ENCODE peak calls at places on chromosomes 1 and 21, in eight cellular contexts. One of them, this sample, is unnamed.

GRCh38 chr1:41547781-41548560 is 63.5 kb upstream of the EDN2 start:
- DNase-seq in kidney: no peak
- DNase-seq in left lung: no peak
- DNase-seq in ascending aorta: peak
- DNase-seq in A549: no peak
- DNase-seq in fibroblast of mammary gland: peak
- DNase-seq in heart right ventricle: no peak
- DNase-seq in stomach: no peak
- DNase-seq in this sample: no peak

GRCh38 chr1:12595839-12596821 is 21.9 kb downstream of the DHRS3 start:
- DNase-seq in kidney: peak
- DNase-seq in left lung: peak
- DNase-seq in ascending aorta: peak
- DNase-seq in A549: peak
- DNase-seq in fibroblast of mammary gland: peak
- DNase-seq in heart right ventricle: peak
- DNase-seq in stomach: peak
- DNase-seq in this sample: peak

GRCh38 chr1:183180634-183181056 is 5.4 kb upstream of the LAMC2 start:
- DNase-seq in kidney: peak
- DNase-seq in left lung: peak
- DNase-seq in ascending aorta: peak
- DNase-seq in A549: peak
- DNase-seq in fibroblast of mammary gland: peak
- DNase-seq in heart right ventricle: peak
- DNase-seq in stomach: no peak
- DNase-seq in this sample: peak

GRCh38 chr1:2233997-2234761 is 6.1 kb downstream of the SKI start:
- DNase-seq in kidney: peak
- DNase-seq in left lung: peak
- DNase-seq in ascending aorta: peak
- DNase-seq in A549: peak
- DNase-seq in fibroblast of mammary gland: peak
- DNase-seq in heart right ventricle: peak
- DNase-seq in stomach: peak
- DNase-seq in this sample: peak

GRCh38 chr1:71345491-71345890 is 264.7 kb upstream of the ZRANB2 start:
- DNase-seq in kidney: no peak
- DNase-seq in left lung: no peak
- DNase-seq in ascending aorta: no peak
- DNase-seq in A549: no peak
- DNase-seq in fibroblast of mammary gland: no peak
- DNase-seq in heart right ventricle: no peak
- DNase-seq in stomach: no peak
- DNase-seq in this sample: no peak

GRCh38 chr1:172002725-172003345 is 161.5 kb downstream of the DNM3 start:
- DNase-seq in kidney: no peak
- DNase-seq in left lung: no peak
- DNase-seq in ascending aorta: no peak
- DNase-seq in A549: peak
- DNase-seq in fibroblast of mammary gland: peak
- DNase-seq in heart right ventricle: no peak
- DNase-seq in stomach: no peak
- DNase-seq in this sample: peak

GRCh38 chr1:97378596-97378995 is 542.2 kb downstream of the DPYD start:
- DNase-seq in kidney: no peak
- DNase-seq in left lung: no peak
- DNase-seq in ascending aorta: no peak
- DNase-seq in A549: no peak
- DNase-seq in fibroblast of mammary gland: no peak
- DNase-seq in heart right ventricle: no peak
- DNase-seq in stomach: no peak
- DNase-seq in this sample: no peak

GRCh38 chr1:202159534-202160371 is 649 bp downstream of the PTPN7 start:
- DNase-seq in kidney: no peak
- DNase-seq in left lung: no peak
- DNase-seq in ascending aorta: no peak
- DNase-seq in A549: no peak
- DNase-seq in fibroblast of mammary gland: no peak
- DNase-seq in heart right ventricle: no peak
- DNase-seq in stomach: no peak
- DNase-seq in this sample: no peak

GRCh38 chr1:91555821-91556531 is 55.3 kb downstream of the CDC7 start:
- DNase-seq in kidney: no peak
- DNase-seq in left lung: no peak
- DNase-seq in ascending aorta: no peak
- DNase-seq in A549: peak
- DNase-seq in fibroblast of mammary gland: peak
- DNase-seq in heart right ventricle: no peak
- DNase-seq in stomach: no peak
- DNase-seq in this sample: peak

DNA sequence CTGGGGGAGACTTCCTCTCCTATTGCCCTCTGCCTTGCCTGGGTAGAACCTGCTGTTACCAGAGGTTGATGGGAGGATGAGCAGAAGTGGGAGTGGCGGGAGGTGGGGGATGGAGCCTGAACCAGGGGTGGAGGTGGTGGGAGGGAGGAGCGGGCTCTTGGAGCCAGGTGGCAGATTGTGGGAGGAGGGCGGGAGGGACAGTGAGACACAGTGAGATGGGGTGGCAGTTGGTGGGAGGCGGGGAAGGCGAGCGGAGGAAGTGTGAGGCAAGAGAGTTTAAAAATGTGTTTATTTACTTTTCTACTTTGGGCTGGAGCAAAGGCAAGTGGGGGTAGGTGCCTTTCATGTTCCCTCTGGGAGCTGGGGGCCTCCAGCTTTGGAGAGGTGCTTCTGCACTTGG is 87.2 kb downstream of the KCNJ6 start:
- DNase-seq in kidney: no peak
- DNase-seq in left lung: no peak
- DNase-seq in ascending aorta: no peak
- DNase-seq in A549: no peak
- DNase-seq in fibroblast of mammary gland: no peak
- DNase-seq in heart right ventricle: no peak
- DNase-seq in stomach: no peak
- DNase-seq in this sample: no peak
- H3K4me3 ChIP-seq in kidney: no peak
- H3K4me3 ChIP-seq in left lung: no peak
- H3K4me3 ChIP-seq in ascending aorta: no peak
- H3K4me3 ChIP-seq in A549: no peak
- H3K4me3 ChIP-seq in fibroblast of mammary gland: no peak
- H3K4me3 ChIP-seq in heart right ventricle: no peak
- H3K4me3 ChIP-seq in stomach: no peak
- H3K4me3 ChIP-seq in this sample: no peak

GRCh38 chr1:11058595-11059165 is 1.1 kb downstream of the SRM start:
- DNase-seq in kidney: no peak
- DNase-seq in left lung: no peak
- DNase-seq in ascending aorta: no peak
- DNase-seq in A549: no peak
- DNase-seq in fibroblast of mammary gland: no peak
- DNase-seq in heart right ventricle: no peak
- DNase-seq in stomach: peak
- DNase-seq in this sample: no peak

GRCh38 chr1:11055676-11056075 is 4.1 kb downstream of the SRM start:
- DNase-seq in kidney: no peak
- DNase-seq in left lung: no peak
- DNase-seq in ascending aorta: no peak
- DNase-seq in A549: no peak
- DNase-seq in fibroblast of mammary gland: no peak
- DNase-seq in heart right ventricle: no peak
- DNase-seq in stomach: no peak
- DNase-seq in this sample: no peak

GRCh38 chr1:11058026-11058425 is 1.8 kb downstream of the SRM start:
- DNase-seq in kidney: peak
- DNase-seq in left lung: no peak
- DNase-seq in ascending aorta: no peak
- DNase-seq in A549: no peak
- DNase-seq in fibroblast of mammary gland: no peak
- DNase-seq in heart right ventricle: no peak
- DNase-seq in stomach: no peak
- DNase-seq in this sample: no peak

GRCh38 chr1:11056504-11056903 is 3.3 kb downstream of the SRM start:
- DNase-seq in kidney: peak
- DNase-seq in left lung: no peak
- DNase-seq in ascending aorta: no peak
- DNase-seq in A549: no peak
- DNase-seq in fibroblast of mammary gland: no peak
- DNase-seq in heart right ventricle: no peak
- DNase-seq in stomach: no peak
- DNase-seq in this sample: no peak

GRCh38 chr1:11057477-11057876 is 2.3 kb downstream of the SRM start:
- DNase-seq in kidney: no peak
- DNase-seq in left lung: no peak
- DNase-seq in ascending aorta: no peak
- DNase-seq in A549: no peak
- DNase-seq in fibroblast of mammary gland: no peak
- DNase-seq in heart right ventricle: no peak
- DNase-seq in stomach: no peak
- DNase-seq in this sample: no peak
- TF ChIP-seq CTCF in kidney: no peak
- TF ChIP-seq CTCF in left lung: no peak
- TF ChIP-seq CTCF in ascending aorta: no peak
- TF ChIP-seq CTCF in A549: no peak
- TF ChIP-seq CTCF in fibroblast of mammary gland: no peak
- TF ChIP-seq CTCF in heart right ventricle: no peak
- TF ChIP-seq CTCF in stomach: no peak
- TF ChIP-seq CTCF in this sample: no peak

GRCh38 chr1:52053862-52054261 is 1.1 kb downstream of the TXNDC12 start:
- DNase-seq in kidney: no peak
- DNase-seq in left lung: no peak
- DNase-seq in ascending aorta: no peak
- DNase-seq in A549: no peak
- DNase-seq in fibroblast of mammary gland: no peak
- DNase-seq in heart right ventricle: no peak
- DNase-seq in stomach: no peak
- DNase-seq in this sample: no peak
- H3K4me3 ChIP-seq in kidney: peak
- H3K4me3 ChIP-seq in left lung: peak
- H3K4me3 ChIP-seq in ascending aorta: peak
- H3K4me3 ChIP-seq in A549: peak
- H3K4me3 ChIP-seq in fibroblast of mammary gland: peak
- H3K4me3 ChIP-seq in heart right ventricle: no peak
- H3K4me3 ChIP-seq in stomach: peak
- H3K4me3 ChIP-seq in this sample: peak

GRCh38 chr1:180953791-180954721 is 41.4 kb downstream of the KIAA1614 start:
- DNase-seq in kidney: peak
- DNase-seq in left lung: peak
- DNase-seq in ascending aorta: peak
- DNase-seq in A549: peak
- DNase-seq in fibroblast of mammary gland: peak
- DNase-seq in heart right ventricle: peak
- DNase-seq in stomach: peak
- DNase-seq in this sample: peak
- TF ChIP-seq CTCF in kidney: no peak
- TF ChIP-seq CTCF in left lung: no peak
- TF ChIP-seq CTCF in ascending aorta: peak
- TF ChIP-seq CTCF in A549: no peak
- TF ChIP-seq CTCF in fibroblast of mammary gland: no peak
- TF ChIP-seq CTCF in heart right ventricle: no peak
- TF ChIP-seq CTCF in stomach: no peak
- TF ChIP-seq CTCF in this sample: no peak

This sample was measured in AG10803.